ENCODE peak calls at places on chromosome 2, in ten cellular contexts. B is putamen; H is amygdala; Z is stimulated activated CD4-positive, alpha-beta T cell treated with anti-CD3 and anti-CD28 coated beads, Interleukin-12 subunit alpha, Interleukin-12 subunit beta, amount 100 ng/mL, for 4 hours; S is activated naive CD4-positive, alpha-beta T cell treated with anti-CD3 and anti-CD28 coated beads for 36 hours; I is activated naive CD8-positive, alpha-beta T cell treated with anti-CD3 and anti-CD28 coated beads, Interleukin-2, amount 50 U/mL, for 24 hours; K is endothelial cell; W is NCI-H226; L is LoVo; F is activated T-cell treated with anti-CD3 and anti-CD28 coated beads, Interleukin-2, amount 50 U/mL, for 72 hours. T is an unnamed sample.
A peak's percentile ranks its signal among the peaks of the same experiment; 100 is the strongest.

GRCh38 chr2:226915846-226916360 is 80.0 kb downstream of the RHBDD1 start:
- DNase-seq in K (no peak), I (no peak), Z (no peak), F (no peak), L (no peak), S (no peak), W (peak; percentile 28), H (no peak), B (no peak), T (no peak)

GRCh38 chr2:24471662-24472061 is 19.4 kb upstream of the NCOA1 start:
- DNase-seq in S (no peak), Z (no peak), F (no peak), B (no peak), K (no peak), W (no peak), I (no peak), H (no peak), L (no peak), T (no peak)

GRCh38 chr2:167140767-167141166 is 252.5 kb downstream of the XIRP2 start:
- DNase-seq in W (peak; percentile 99), I (no peak), Z (no peak), S (no peak), H (no peak), K (no peak), B (no peak), F (no peak), L (no peak), T (no peak)

GRCh38 chr2:64283641-64284371 is 139.6 kb upstream of the PELI1 start:
- DNase-seq in B (no peak), F (peak; percentile 17), H (no peak), L (no peak), Z (no peak), W (no peak), K (no peak), S (peak; percentile 42), I (no peak), T (no peak)

GRCh38 chr2:28152585-28153284 is 239.9 kb upstream of the FOSL2 start:
- DNase-seq in W (peak; percentile 53), F (no peak), I (no peak), Z (no peak), H (no peak), S (no peak), K (no peak), B (no peak), L (peak; percentile 26), T (no peak)

GRCh38 chr2:68566362-68566761 is 77.0 kb upstream of the PROKR1 start:
- DNase-seq in Z (no peak), K (no peak), H (no peak), F (no peak), S (no peak), I (no peak), L (no peak), W (no peak), B (no peak), T (no peak)

GRCh38 chr2:172403881-172404470 is 23.4 kb upstream of the ITGA6 start:
- DNase-seq in B (no peak), Z (no peak), K (no peak), F (no peak), S (no peak), H (no peak), W (no peak), I (no peak), L (no peak), T (no peak)

GRCh38 chr2:237685408-237685807 is 58.0 kb downstream of the LRRFIP1 start:
- DNase-seq in S (no peak), Z (no peak), K (no peak), F (no peak), I (no peak), W (peak; percentile 44), H (no peak), B (no peak), L (no peak), T (peak; percentile 40)

GRCh38 chr2:8893978-8894820 is 56.8 kb upstream of the KIDINS220 start:
- DNase-seq in W (peak; percentile 39), I (no peak), F (no peak), S (no peak), K (no peak), Z (no peak), L (no peak), H (no peak), B (no peak), T (no peak)

GRCh38 chr2:88281302-88282217 is 111.4 kb downstream of the THNSL2 start:
- DNase-seq in L (no peak), B (peak; percentile 57), K (no peak), W (no peak), I (no peak), H (no peak), S (no peak), F (no peak), Z (no peak), T (peak; percentile 21)

GRCh38 chr2:105103481-105103880 is 65.6 kb downstream of the MRPS9 start:
- DNase-seq in F (no peak), B (no peak), I (no peak), W (no peak), H (no peak), Z (no peak), L (no peak), K (no peak), S (no peak), T (no peak)

GRCh38 chr2:75607988-75608683 is 38.4 kb upstream of the MRPL19 start:
- DNase-seq in B (no peak), S (no peak), W (no peak), H (no peak), K (no peak), F (no peak), L (no peak), I (no peak), Z (no peak), T (peak; percentile 25)

GRCh38 chr2:41993086-41993812 is 54.6 kb upstream of the PKDCC start:
- DNase-seq in H (no peak), L (no peak), B (no peak), S (no peak), I (no peak), K (no peak), Z (no peak), W (no peak), F (no peak), T (no peak)

GRCh38 chr2:37653805-37654378 is 17.6 kb downstream of the CDC42EP3 start:
- DNase-seq in S (peak; percentile 61), F (peak; percentile 33), K (peak; percentile 30), L (no peak), I (peak; percentile 44), Z (no peak), B (no peak), W (peak; percentile 42), H (peak; percentile 11), T (peak; percentile 43)

GRCh38 chr2:12741361-12741760 is 24.6 kb downstream of the TRIB2 start:
- DNase-seq in B (no peak), H (no peak), Z (no peak), F (no peak), S (no peak), K (no peak), I (no peak), L (no peak), W (no peak), T (no peak)

GRCh38 chr2:237669129-237669627 is 41.8 kb downstream of the LRRFIP1 start:
- DNase-seq in K (no peak), B (no peak), I (no peak), W (no peak), F (no peak), S (no peak), H (no peak), Z (no peak), L (no peak), T (peak; percentile 6)

GRCh38 chr2:158102446-158102845 is 770 bp downstream of the UPP2 start:
- DNase-seq in I (no peak), S (no peak), H (no peak), K (no peak), W (peak; percentile 91), L (no peak), F (no peak), Z (no peak), B (no peak), T (no peak)

GRCh38 chr2:78147466-78147865 is 625.3 kb upstream of the LRRTM4 start:
- DNase-seq in I (no peak), W (no peak), L (no peak), B (no peak), S (no peak), F (no peak), K (no peak), H (no peak), Z (no peak), T (no peak)

GRCh38 chr2:221229097-221229496 is 343.0 kb downstream of the EPHA4 start:
- DNase-seq in K (no peak), B (no peak), I (no peak), Z (no peak), F (no peak), W (no peak), L (no peak), H (no peak), S (no peak), T (no peak)

GRCh38 chr2:175605989-175606841 is 395.9 kb downstream of the LNPK start:
- DNase-seq in I (no peak), F (no peak), H (no peak), S (no peak), K (no peak), W (no peak), B (no peak), Z (no peak), L (no peak), T (peak; percentile 23)

GRCh38 chr2:241981076-241981700 is 111.7 kb downstream of the RTP5 start:
- DNase-seq in Z (no peak), S (no peak), I (no peak), F (no peak), W (no peak), B (no peak), H (no peak), L (no peak), K (no peak), T (no peak)

GRCh38 chr2:201220102-201220570 is 37.2 kb downstream of the CASP10 start:
- DNase-seq in W (peak; percentile 15), L (peak; percentile 32), K (peak; percentile 18), H (no peak), B (peak; percentile 32), I (no peak), Z (no peak), F (no peak), S (peak; percentile 43), T (peak; percentile 47)

T was measured in HAP-1.